ENCODE peak calls at places on chromosomes 7 and 10, in seven cellular contexts. K is HCT116, O is PC-9, D is GM23248, H is HepG2, P is neural progenitor cell, U is fibroblast of lung. Z is an unnamed sample.

GRCh38 chr7:81256991-81257390 is 338.1 kb upstream of the SEMA3C start:
- DNase-seq in K (no peak), O (no peak), D (no peak), H (peak; percentile 3), P (peak; percentile 35), U (no peak), Z (no peak)

GRCh38 chr10:97426776-97427570 is 982 bp downstream of the PGAM1 start:
- DNase-seq in K (no peak), O (no peak), D (peak; percentile 58), H (no peak), P (peak; percentile 45), U (peak; percentile 20), Z (no peak)

GRCh38 chr7:77782383-77782782 is 15.9 kb downstream of the TMEM60 start:
- DNase-seq in K (no peak), O (no peak), D (no peak), H (no peak), P (no peak), U (no peak), Z (no peak)

GRCh38 chr10:59227136-59227673 is 50.8 kb downstream of the PHYHIPL start:
- DNase-seq in K (no peak), O (no peak), D (no peak), H (no peak), P (peak; percentile 13), U (no peak), Z (no peak)

GRCh38 chr7:134174797-134175261 is 47.7 kb downstream of the LRGUK start:
- DNase-seq in K (peak; percentile 70), O (peak; percentile 46), D (peak; percentile 92), H (peak; percentile 10), P (no peak), U (peak; percentile 81), Z (peak; percentile 75)

GRCh38 chr7:107075863-107076574 is 31.5 kb downstream of the PRKAR2B start:
- DNase-seq in K (no peak), O (no peak), D (no peak), H (no peak), P (no peak), U (no peak), Z (no peak)

GRCh38 chr7:96236198-96237039 is 85.5 kb downstream of the SLC25A13 start:
- DNase-seq in K (peak; percentile 18), O (no peak), D (peak; percentile 58), H (no peak), P (no peak), U (peak; percentile 94), Z (peak; percentile 94)

GRCh38 chr10:68296833-68297232 is 35.0 kb upstream of the HNRNPH3 start:
- DNase-seq in K (no peak), O (no peak), D (peak; percentile 45), H (no peak), P (no peak), U (no peak), Z (no peak)

GRCh38 chr10:51063659-51064535 is 10.4 kb upstream of the PRKG1 start:
- DNase-seq in K (peak; percentile 15), O (no peak), D (peak; percentile 71), H (peak; percentile 7), P (peak; percentile 54), U (peak; percentile 35), Z (peak; percentile 27)

GRCh38 chr10:125878957-125879835 is 1.9 kb downstream of the DHX32 start:
- DNase-seq in K (peak; percentile 93), O (peak; percentile 53), D (peak; percentile 91), H (peak; percentile 87), P (no peak), U (peak; percentile 96), Z (peak; percentile 96)

GRCh38 chr7:44975331-44976039 is 3.3 kb downstream of the MYO1G start:
- DNase-seq in K (no peak), O (no peak), D (no peak), H (no peak), P (no peak), U (no peak), Z (no peak)

GRCh38 chr7:22296916-22297315 is 60.0 kb downstream of the RAPGEF5 start:
- DNase-seq in K (no peak), O (no peak), D (peak; percentile 27), H (no peak), P (no peak), U (no peak), Z (no peak)

GRCh38 chr10:103703941-103704919 is 151.1 kb downstream of the SH3PXD2A start:
- DNase-seq in K (no peak), O (no peak), D (no peak), H (no peak), P (no peak), U (no peak), Z (no peak)

GRCh38 chr10:110074298-110074697 is 66.5 kb downstream of the ADD3 start:
- DNase-seq in K (no peak), O (no peak), D (peak; percentile 21), H (peak; percentile 41), P (no peak), U (no peak), Z (no peak)

GRCh38 chr7:363626-364025 is 73.7 kb downstream of the FOXL3 start:
- DNase-seq in K (no peak), O (no peak), D (no peak), H (no peak), P (no peak), U (no peak), Z (no peak)

GRCh38 chr7:73442222-73442902 is 8.8 kb downstream of the FZD9 start:
- DNase-seq in K (no peak), O (no peak), D (no peak), H (no peak), P (no peak), U (no peak), Z (no peak)

GRCh38 chr7:140674899-140675701 is 2.4 kb downstream of the ADCK2 start:
- DNase-seq in K (peak; percentile 27), O (no peak), D (peak; percentile 74), H (peak; percentile 34), P (peak; percentile 66), U (peak; percentile 41), Z (peak; percentile 25)

GRCh38 chr7:101397770-101398324 is 35.2 kb downstream of the COL26A1 start:
- DNase-seq in K (no peak), O (no peak), D (no peak), H (peak; percentile 13), P (no peak), U (no peak), Z (no peak)

GRCh38 chr7:146960747-146961416 is 844.3 kb downstream of the CNTNAP2 start:
- DNase-seq in K (no peak), O (no peak), D (no peak), H (no peak), P (peak; percentile 43), U (peak; percentile 6), Z (no peak)

GRCh38 chr10:62498271-62498670 is 124.1 kb downstream of the ZNF365 start:
- DNase-seq in K (no peak), O (no peak), D (no peak), H (no peak), P (no peak), U (no peak), Z (no peak)

GRCh38 chr7:138195207-138195606 is 118.9 kb downstream of the AKR1D1 start:
- DNase-seq in K (no peak), O (peak; percentile 20), D (no peak), H (peak; percentile 41), P (no peak), U (no peak), Z (no peak)

GRCh38 chr10:79459243-79459642 is 13.8 kb upstream of the ZCCHC24 start:
- DNase-seq in K (no peak), O (no peak), D (no peak), H (no peak), P (no peak), U (no peak), Z (no peak)

GRCh38 chr7:50667789-50668226 is 102.6 kb upstream of the DDC start:
- DNase-seq in K (no peak), O (no peak), D (peak; percentile 16), H (no peak), P (no peak), U (no peak), Z (no peak)

GRCh38 chr7:50664937-50665336 is 99.7 kb upstream of the DDC start:
- DNase-seq in K (no peak), O (no peak), D (no peak), H (no peak), P (no peak), U (no peak), Z (no peak)

GRCh38 chr7:50665403-50666123 is 100.4 kb upstream of the DDC start:
- DNase-seq in K (no peak), O (no peak), D (peak; percentile 42), H (no peak), P (no peak), U (peak; percentile 56), Z (peak; percentile 39)

GRCh38 chr7:50666124-50666496 is 100.9 kb upstream of the DDC start:
- DNase-seq in K (no peak), O (no peak), D (no peak), H (no peak), P (no peak), U (no peak), Z (no peak)

GRCh38 chr7:50667338-50667737 is 102.1 kb upstream of the DDC start:
- DNase-seq in K (no peak), O (no peak), D (no peak), H (no peak), P (no peak), U (peak; percentile 46), Z (no peak)
- TF ChIP-seq EZH2 in K (no peak), O (no peak), D (no peak), H (no peak), P (no peak), U (no peak), Z (no peak)

GRCh38 chr7:75613351-75613750 is 121.2 kb downstream of the SPDYE5 start:
- DNase-seq in K (no peak), O (no peak), D (no peak), H (no peak), P (no peak), U (no peak), Z (no peak)
- H3K27ac ChIP-seq in K (no peak overlapping the region), O (no peak overlapping the region), D (no peak overlapping the region), H (no peak overlapping the region), P (no peak overlapping the region), U (no peak overlapping the region), Z (no peak overlapping the region)

GRCh38 chr10:29305031-29305335 is 16.1 kb downstream of the LYZL1 start:
- DNase-seq in K (no peak), O (no peak), D (no peak), H (no peak), P (no peak), U (peak; percentile 57), Z (peak; percentile 39)
- TF ChIP-seq EZH2 in K (no peak), O (no peak), D (no peak), H (no peak), P (no peak), U (no peak), Z (no peak)

GRCh38 chr7:30596721-30597120 is 2.0 kb downstream of the GARS1 start:
- DNase-seq in K (no peak), O (no peak), D (peak; percentile 66), H (no peak), P (no peak), U (peak; percentile 30), Z (no peak)
- H3K27ac ChIP-seq in K (no peak overlapping the region), O (peak overlapping the region; percentile 83), D (peak overlapping the region; percentile 95), H (no peak overlapping the region), P (no peak overlapping the region), U (peak overlapping the region; percentile 97), Z (peak overlapping the region; percentile 94)

Z was measured in astrocyte.